ENCODE peak calls at places on chromosomes 13 and 19, in five cellular contexts. Q is uterus; U is PC-3; V is naive thymus-derived CD4-positive, alpha-beta T cell; A is CD8-positive, alpha-beta T cell. T is an unnamed sample. For H3K9me3, the result is how much of the 10 kb centered on the place peaks cover.

GRCh38 chr19:1768248-1768647 is 14.9 kb downstream of the ONECUT3 start:
- DNase-seq in Q (no peak), U (no peak), V (no peak), A (no peak), T (no peak)

GRCh38 chr13:52983836-52984235 is 44.8 kb upstream of the OLFM4 start:
- DNase-seq in Q (no peak), U (no peak), V (no peak), A (no peak), T (no peak)

GRCh38 chr19:42254850-42255765 is at the start of gene ERF:
- DNase-seq in Q (peak), U (peak), V (peak), A (peak), T (peak)

GRCh38 chr19:38090561-38090960 is 133.5 kb downstream of the DPF1 start:
- DNase-seq in Q (no peak), U (no peak), V (no peak), A (no peak), T (no peak)

GRCh38 chr13:73081256-73081915 is 22.6 kb downstream of the KLF5 start:
- DNase-seq in Q (no peak), U (no peak), V (no peak), A (no peak), T (no peak)

GRCh38 chr13:114313061-114313860 is 1.0 kb upstream of the CHAMP1 start:
- DNase-seq in Q (no peak), U (peak), V (peak), A (no peak), T (no peak)

GRCh38 chr13:59677966-59678814 is 485.5 kb downstream of the DIAPH3 start:
- DNase-seq in Q (no peak), U (peak), V (no peak), A (no peak), T (peak)

GRCh38 chr19:1482361-1483066 is 3.5 kb upstream of the C19orf25 start:
- DNase-seq in Q (no peak), U (no peak), V (no peak), A (no peak), T (peak)

GRCh38 chr13:113491982-113492381 is 1.5 kb upstream of the DCUN1D2 start:
- DNase-seq in Q (no peak), U (no peak), V (no peak), A (no peak), T (no peak)

GRCh38 chr13:21071015-21071414 is 9.6 kb upstream of the LATS2 start:
- DNase-seq in Q (no peak), U (peak), V (no peak), A (no peak), T (no peak)

GRCh38 chr19:30431591-30431990 is 59.4 kb downstream of the ZNF536 start:
- DNase-seq in Q (no peak), U (no peak), V (no peak), A (no peak), T (no peak)

GRCh38 chr19:8342684-8343482 is at the start of gene KANK3:
- DNase-seq in Q (peak), U (peak), V (peak), A (peak), T (peak)

GRCh38 chr19:51691122-51692064 is 1.7 kb upstream of the SPACA6 start:
- DNase-seq in Q (no peak), U (no peak), V (no peak), A (no peak), T (peak)

GRCh38 chr13:46010148-46010547 is 42.4 kb downstream of the ZC3H13 start:
- DNase-seq in Q (no peak), U (no peak), V (no peak), A (no peak), T (peak)

GRCh38 chr13:110536006-110536693 is 25.4 kb downstream of the RAB20 start:
- DNase-seq in Q (no peak), U (no peak), V (no peak), A (no peak), T (no peak)

GRCh38 chr13:30329009-30329585 is 21.7 kb upstream of the KATNAL1 start:
- DNase-seq in Q (no peak), U (no peak), V (no peak), A (no peak), T (no peak)

GRCh38 chr13:40974460-40975407 is 44.4 kb downstream of the ELF1 start:
- DNase-seq in Q (no peak), U (peak), V (no peak), A (peak), T (peak)

GRCh38 chr19:15631817-15632216 is 8.9 kb upstream of the CYP4F3 start:
- DNase-seq in Q (no peak), U (peak), V (no peak), A (peak), T (peak)

GRCh38 chr13:101757446-101758039 is 305.1 kb downstream of the ITGBL1 start:
- DNase-seq in Q (no peak), U (peak), V (no peak), A (no peak), T (peak)

GRCh38 chr19:5621945-5622464 is 571 bp downstream of the SAFB2 start:
- DNase-seq in Q (peak), U (peak), V (no peak), A (peak), T (no peak)

GRCh38 chr13:99421271-99421670 is 80.0 kb upstream of the TM9SF2 start:
- DNase-seq in Q (no peak), U (no peak), V (no peak), A (no peak), T (no peak)

GRCh38 chr19:33427801-33428626 is 54.5 kb downstream of the CEBPG start:
- DNase-seq in Q (no peak), U (no peak), V (no peak), A (no peak), T (no peak)

GRCh38 chr13:114110091-114110829 is 22.2 kb downstream of the RASA3 start:
- DNase-seq in Q (peak), U (no peak), V (peak), A (peak), T (no peak)

GRCh38 chr13:29529755-29530154 is 65.7 kb downstream of the SLC7A1 start:
- DNase-seq in Q (no peak), U (no peak), V (no peak), A (no peak), T (no peak)

GRCh38 chr13:54241719-54242118 is 1213.1 kb downstream of the OLFM4 start:
- DNase-seq in Q (no peak), U (no peak), V (no peak), A (no peak), T (no peak)

GRCh38 chr19:42113641-42114348 is 18.5 kb downstream of the POU2F2 start:
- DNase-seq in Q (no peak), U (peak), V (no peak), A (no peak), T (peak)

GRCh38 chr13:113451951-113452421 is 1.3 kb downstream of the ADPRHL1 start:
- DNase-seq in Q (no peak), U (no peak), V (no peak), A (no peak), T (no peak)

GRCh38 chr19:49255674-49256073 is 69.3 kb downstream of the SLC6A16 start:
- DNase-seq in Q (no peak), U (no peak), V (no peak), A (no peak), T (no peak)

GRCh38 chr19:52227196-52227940 is 37.5 kb downstream of the PPP2R1A start:
- DNase-seq in Q (no peak), U (no peak), V (no peak), A (no peak), T (no peak)

GRCh38 chr19:30171795-30172642 is 200.2 kb upstream of the ZNF536 start:
- DNase-seq in Q (no peak), U (no peak), V (no peak), A (no peak), T (no peak)

GRCh38 chr19:49997709-49998108 is 27.5 kb downstream of the VRK3 start:
- DNase-seq in Q (no peak), U (peak), V (no peak), A (no peak), T (peak)

GRCh38 chr19:54728167-54728566 is 3.9 kb downstream of the KIR3DL3 start:
- DNase-seq in Q (no peak), U (no peak), V (no peak), A (no peak), T (no peak)
- H3K9me3 ChIP-seq in Q (under half), U (under half), V (under half), A (under half), T (under half)

GRCh38 chr19:36876993-36877938 is 26.6 kb downstream of the ZNF345 start:
- DNase-seq in Q (no peak), U (no peak), V (no peak), A (no peak), T (no peak)
- H3K9me3 ChIP-seq in Q (half or more), U (under half), V (under half), A (half or more), T (under half)

GRCh38 chr13:112252744-112253590 is 123.2 kb upstream of the SPACA7 start:
- DNase-seq in Q (no peak), U (no peak), V (no peak), A (no peak), T (no peak)

GRCh38 chr13:112255550-112256120 is 120.5 kb upstream of the SPACA7 start:
- DNase-seq in Q (no peak), U (no peak), V (no peak), A (no peak), T (no peak)

GRCh38 chr13:112253631-112254030 is 122.5 kb upstream of the SPACA7 start:
- DNase-seq in Q (no peak), U (no peak), V (no peak), A (no peak), T (no peak)

GRCh38 chr13:112254061-112254818 is 121.9 kb upstream of the SPACA7 start:
- DNase-seq in Q (no peak), U (no peak), V (no peak), A (no peak), T (no peak)

DNA sequence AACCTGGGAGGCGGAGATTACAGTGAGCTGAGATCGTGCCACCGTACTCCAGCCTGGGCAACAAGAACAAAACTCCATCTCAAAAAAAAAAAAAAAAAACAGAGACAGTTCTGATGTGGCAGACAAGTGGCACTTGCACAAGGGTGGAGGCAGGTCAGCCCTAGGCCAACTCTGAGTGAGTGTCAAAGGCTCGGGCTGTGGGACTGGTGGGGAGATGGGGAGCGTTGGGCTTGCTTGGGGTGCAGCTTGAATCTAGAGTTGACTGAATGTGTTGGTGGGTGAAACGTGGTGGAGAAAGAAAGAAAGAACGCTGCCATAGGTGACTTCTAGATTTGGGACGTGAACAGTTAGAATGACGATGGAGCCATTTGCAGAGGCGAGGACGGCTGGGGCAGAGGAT is 121.3 kb upstream of the SPACA7 start:
- DNase-seq in Q (no peak), U (no peak), V (no peak), A (no peak), T (no peak)
- H3K9me3 ChIP-seq in Q (under half), U (under half), V (under half), A (under half), T (under half)

GRCh38 chr19:21812448-21812847 is 23.5 kb downstream of the ZNF43 start:
- DNase-seq in Q (no peak), U (no peak), V (no peak), A (no peak), T (no peak)
- H3K9me3 ChIP-seq in Q (half or more), U (under half), V (under half), A (under half), T (under half)

GRCh38 chr19:23060016-23060415 is 56.8 kb upstream of the ZNF730 start:
- DNase-seq in Q (no peak), U (no peak), V (no peak), A (no peak), T (no peak)
- H3K9me3 ChIP-seq in Q (under half), U (under half), V (under half), A (under half), T (under half)

DNA sequence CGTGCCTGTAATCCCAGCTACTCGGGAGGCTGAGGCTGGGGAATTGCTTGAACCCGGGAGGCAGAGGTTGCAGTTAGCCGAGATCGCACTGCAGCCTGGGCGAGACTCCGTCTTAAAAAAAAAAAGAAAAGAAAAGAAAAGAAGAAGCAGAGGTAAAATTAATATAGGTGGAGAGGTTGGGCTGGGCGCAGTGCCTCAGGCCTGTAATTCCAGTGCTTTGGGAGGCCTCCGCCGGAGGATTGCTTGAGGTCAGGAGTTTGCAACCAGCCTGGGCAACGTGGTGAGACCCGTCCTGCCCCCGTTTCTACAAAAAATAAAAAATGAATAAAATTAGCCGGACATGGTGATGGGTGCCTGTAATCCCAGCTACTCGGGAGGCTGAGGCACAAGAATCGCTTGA is 912 bp upstream of the TUBA3C start:
- DNase-seq in Q (no peak), U (no peak), V (no peak), A (no peak), T (no peak)
- H3K9me3 ChIP-seq in Q (under half), U (under half), V (under half), A (under half), T (under half)

GRCh38 chr19:56573914-56574313 is 6.6 kb downstream of the ZNF470 start:
- DNase-seq in Q (no peak), U (no peak), V (no peak), A (no peak), T (no peak)

GRCh38 chr19:56577719-56578602 is 10.7 kb downstream of the ZNF470 start:
- DNase-seq in Q (no peak), U (no peak), V (no peak), A (no peak), T (no peak)
- H3K9me3 ChIP-seq in Q (half or more), U (half or more), V (under half), A (half or more), T (under half)

T was measured in HAP-1.